ENCODE peak calls at places on chromosomes 16 and 17, in nine cellular contexts. One of them, this sample, is unnamed.

GRCh38 chr17:31627960-31628359 is 231.1 kb downstream of the COPRS start:
- DNase-seq in heart left ventricle: no peak
- DNase-seq in A549: no peak
- DNase-seq in right lobe of liver: no peak
- DNase-seq in tibial nerve: no peak
- DNase-seq in transverse colon: no peak
- DNase-seq in IMR-90: peak; percentile 95
- DNase-seq in HCT116: no peak
- DNase-seq in ovary: no peak
- DNase-seq in this sample: no peak

GRCh38 chr17:511833-512251 is 159.2 kb upstream of the RPH3AL start:
- DNase-seq in A549: no peak
- DNase-seq in HCT116: no peak
- DNase-seq in heart left ventricle: no peak
- DNase-seq in transverse colon: no peak
- DNase-seq in ovary: peak; percentile 28
- DNase-seq in tibial nerve: no peak
- DNase-seq in IMR-90: peak; percentile 6
- DNase-seq in right lobe of liver: no peak
- DNase-seq in this sample: no peak

GRCh38 chr17:48374650-48375230 is 55.3 kb downstream of the SKAP1 start:
- DNase-seq in transverse colon: peak; percentile 67
- DNase-seq in tibial nerve: peak; percentile 12
- DNase-seq in right lobe of liver: no peak
- DNase-seq in ovary: no peak
- DNase-seq in A549: peak; percentile 76
- DNase-seq in IMR-90: no peak
- DNase-seq in heart left ventricle: no peak
- DNase-seq in HCT116: peak; percentile 63
- DNase-seq in this sample: peak; percentile 42

GRCh38 chr16:65510241-65510640 is 388.4 kb upstream of the CDH11 start:
- DNase-seq in ovary: no peak
- DNase-seq in heart left ventricle: no peak
- DNase-seq in IMR-90: no peak
- DNase-seq in HCT116: no peak
- DNase-seq in right lobe of liver: no peak
- DNase-seq in tibial nerve: no peak
- DNase-seq in A549: no peak
- DNase-seq in transverse colon: no peak
- DNase-seq in this sample: no peak

GRCh38 chr17:78379134-78379497 is 667 bp downstream of the PGS1 start:
- DNase-seq in tibial nerve: no peak
- DNase-seq in IMR-90: peak; percentile 95
- DNase-seq in HCT116: no peak
- DNase-seq in A549: no peak
- DNase-seq in ovary: no peak
- DNase-seq in transverse colon: no peak
- DNase-seq in heart left ventricle: no peak
- DNase-seq in right lobe of liver: no peak
- DNase-seq in this sample: no peak

GRCh38 chr17:45332989-45333701 is 16.3 kb upstream of the MAP3K14 start:
- DNase-seq in ovary: peak; percentile 9
- DNase-seq in right lobe of liver: no peak
- DNase-seq in A549: no peak
- DNase-seq in tibial nerve: no peak
- DNase-seq in IMR-90: no peak
- DNase-seq in HCT116: no peak
- DNase-seq in transverse colon: peak; percentile 9
- DNase-seq in heart left ventricle: no peak
- DNase-seq in this sample: peak; percentile 31

GRCh38 chr17:80724723-80725388 is 180.2 kb downstream of the RPTOR start:
- DNase-seq in IMR-90: peak; percentile 68
- DNase-seq in tibial nerve: no peak
- DNase-seq in A549: peak; percentile 31
- DNase-seq in ovary: no peak
- DNase-seq in transverse colon: no peak
- DNase-seq in right lobe of liver: no peak
- DNase-seq in heart left ventricle: no peak
- DNase-seq in HCT116: peak; percentile 2
- DNase-seq in this sample: no peak

GRCh38 chr17:64277831-64278562 is 14.9 kb upstream of the TEX2 start:
- DNase-seq in tibial nerve: no peak
- DNase-seq in heart left ventricle: no peak
- DNase-seq in transverse colon: no peak
- DNase-seq in right lobe of liver: no peak
- DNase-seq in A549: no peak
- DNase-seq in IMR-90: peak; percentile 31
- DNase-seq in ovary: peak; percentile 30
- DNase-seq in HCT116: no peak
- DNase-seq in this sample: no peak

GRCh38 chr17:2120550-2121335 is 65.8 kb downstream of the HIC1 start:
- DNase-seq in A549: no peak
- DNase-seq in ovary: no peak
- DNase-seq in tibial nerve: no peak
- DNase-seq in heart left ventricle: no peak
- DNase-seq in right lobe of liver: no peak
- DNase-seq in transverse colon: no peak
- DNase-seq in HCT116: no peak
- DNase-seq in IMR-90: peak; percentile 37
- DNase-seq in this sample: no peak

GRCh38 chr17:4453821-4454591 is 20.3 kb downstream of the SPNS3 start:
- DNase-seq in HCT116: no peak
- DNase-seq in IMR-90: no peak
- DNase-seq in right lobe of liver: peak; percentile 46
- DNase-seq in tibial nerve: no peak
- DNase-seq in transverse colon: no peak
- DNase-seq in A549: no peak
- DNase-seq in heart left ventricle: no peak
- DNase-seq in ovary: no peak
- DNase-seq in this sample: no peak

GRCh38 chr17:38967290-38967738 is at the start of gene FBXO47:
- DNase-seq in ovary: peak; percentile 93
- DNase-seq in tibial nerve: peak; percentile 93
- DNase-seq in A549: peak; percentile 92
- DNase-seq in heart left ventricle: peak; percentile 96
- DNase-seq in transverse colon: peak; percentile 86
- DNase-seq in right lobe of liver: peak; percentile 87
- DNase-seq in IMR-90: peak; percentile 38
- DNase-seq in HCT116: no peak
- DNase-seq in this sample: peak; percentile 93
- TF ChIP-seq POLR2A in ovary: peak; percentile 37
- TF ChIP-seq POLR2A in tibial nerve: peak; percentile 9
- TF ChIP-seq POLR2A in A549: peak; percentile 61
- TF ChIP-seq POLR2A in heart left ventricle: no peak
- TF ChIP-seq POLR2A in transverse colon: peak; percentile 21
- TF ChIP-seq POLR2A in right lobe of liver: peak; percentile 40
- TF ChIP-seq POLR2A in IMR-90: no peak
- TF ChIP-seq POLR2A in HCT116: no peak
- TF ChIP-seq POLR2A in this sample: peak; percentile 70

DNA sequence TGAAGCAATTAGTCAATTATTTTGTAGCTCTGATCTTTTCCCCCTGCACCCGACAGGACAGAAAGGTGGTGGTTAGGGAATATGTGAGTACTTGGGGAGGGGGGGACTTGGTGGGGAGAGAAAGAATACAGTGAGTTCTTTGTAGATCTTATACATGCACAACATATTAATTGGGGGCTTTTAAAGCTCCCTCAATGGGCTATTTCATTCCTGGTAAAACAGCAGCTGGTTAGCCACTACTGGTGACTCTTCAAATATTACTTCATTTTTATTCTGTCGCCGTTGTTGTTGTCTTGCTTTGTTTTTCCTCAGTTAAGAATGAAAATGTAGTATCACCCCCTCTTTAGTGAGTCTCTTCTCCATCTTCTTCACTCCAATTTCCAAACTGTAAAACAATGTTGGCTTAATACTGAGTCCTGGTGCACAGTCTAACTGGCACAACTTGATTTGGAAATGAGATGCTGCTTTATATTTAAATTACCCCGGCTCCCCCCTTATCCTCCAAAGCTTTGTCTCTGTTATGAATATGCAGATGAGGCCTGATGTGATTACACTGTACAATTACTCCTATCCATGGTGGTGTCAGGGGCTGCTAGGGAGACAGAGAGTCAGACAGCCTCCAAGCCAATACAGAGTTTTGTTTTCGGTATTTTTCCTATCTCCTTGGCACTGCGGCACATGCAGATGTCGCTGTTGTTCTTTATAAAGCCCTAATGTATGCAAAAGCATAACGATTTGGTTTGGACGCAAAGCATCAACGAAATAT is 256.8 kb upstream of the PMFBP1 start:
- DNase-seq in heart left ventricle: no peak
- DNase-seq in A549: no peak
- DNase-seq in ovary: no peak
- DNase-seq in transverse colon: no peak
- DNase-seq in HCT116: no peak
- DNase-seq in tibial nerve: no peak
- DNase-seq in IMR-90: no peak
- DNase-seq in right lobe of liver: no peak
- DNase-seq in this sample: no peak
- TF ChIP-seq CTCF in heart left ventricle: no peak
- TF ChIP-seq CTCF in A549: no peak
- TF ChIP-seq CTCF in ovary: no peak
- TF ChIP-seq CTCF in transverse colon: no peak
- TF ChIP-seq CTCF in HCT116: no peak
- TF ChIP-seq CTCF in tibial nerve: no peak
- TF ChIP-seq CTCF in IMR-90: no peak
- TF ChIP-seq CTCF in right lobe of liver: no peak
- TF ChIP-seq CTCF in this sample: no peak

GRCh38 chr16:84613408-84614071 is 4.3 kb downstream of the COTL1 start:
- DNase-seq in IMR-90: no peak
- DNase-seq in HCT116: no peak
- DNase-seq in right lobe of liver: no peak
- DNase-seq in A549: no peak
- DNase-seq in transverse colon: no peak
- DNase-seq in ovary: no peak
- DNase-seq in heart left ventricle: no peak
- DNase-seq in tibial nerve: no peak
- DNase-seq in this sample: no peak

GRCh38 chr16:84617068-84617630 is 729 bp downstream of the COTL1 start:
- DNase-seq in right lobe of liver: peak; percentile 48
- DNase-seq in HCT116: no peak
- DNase-seq in IMR-90: no peak
- DNase-seq in A549: no peak
- DNase-seq in transverse colon: peak; percentile 59
- DNase-seq in tibial nerve: no peak
- DNase-seq in heart left ventricle: no peak
- DNase-seq in ovary: no peak
- DNase-seq in this sample: no peak

GRCh38 chr16:84616515-84616914 is 1.4 kb downstream of the COTL1 start:
- DNase-seq in heart left ventricle: no peak
- DNase-seq in transverse colon: peak; percentile 56
- DNase-seq in ovary: no peak
- DNase-seq in tibial nerve: no peak
- DNase-seq in HCT116: no peak
- DNase-seq in right lobe of liver: no peak
- DNase-seq in A549: no peak
- DNase-seq in IMR-90: no peak
- DNase-seq in this sample: no peak

GRCh38 chr16:84614075-84614474 is 3.8 kb downstream of the COTL1 start:
- DNase-seq in ovary: peak; percentile 47
- DNase-seq in heart left ventricle: no peak
- DNase-seq in right lobe of liver: no peak
- DNase-seq in tibial nerve: no peak
- DNase-seq in HCT116: no peak
- DNase-seq in IMR-90: peak; percentile 48
- DNase-seq in A549: no peak
- DNase-seq in transverse colon: no peak
- DNase-seq in this sample: no peak

DNA sequence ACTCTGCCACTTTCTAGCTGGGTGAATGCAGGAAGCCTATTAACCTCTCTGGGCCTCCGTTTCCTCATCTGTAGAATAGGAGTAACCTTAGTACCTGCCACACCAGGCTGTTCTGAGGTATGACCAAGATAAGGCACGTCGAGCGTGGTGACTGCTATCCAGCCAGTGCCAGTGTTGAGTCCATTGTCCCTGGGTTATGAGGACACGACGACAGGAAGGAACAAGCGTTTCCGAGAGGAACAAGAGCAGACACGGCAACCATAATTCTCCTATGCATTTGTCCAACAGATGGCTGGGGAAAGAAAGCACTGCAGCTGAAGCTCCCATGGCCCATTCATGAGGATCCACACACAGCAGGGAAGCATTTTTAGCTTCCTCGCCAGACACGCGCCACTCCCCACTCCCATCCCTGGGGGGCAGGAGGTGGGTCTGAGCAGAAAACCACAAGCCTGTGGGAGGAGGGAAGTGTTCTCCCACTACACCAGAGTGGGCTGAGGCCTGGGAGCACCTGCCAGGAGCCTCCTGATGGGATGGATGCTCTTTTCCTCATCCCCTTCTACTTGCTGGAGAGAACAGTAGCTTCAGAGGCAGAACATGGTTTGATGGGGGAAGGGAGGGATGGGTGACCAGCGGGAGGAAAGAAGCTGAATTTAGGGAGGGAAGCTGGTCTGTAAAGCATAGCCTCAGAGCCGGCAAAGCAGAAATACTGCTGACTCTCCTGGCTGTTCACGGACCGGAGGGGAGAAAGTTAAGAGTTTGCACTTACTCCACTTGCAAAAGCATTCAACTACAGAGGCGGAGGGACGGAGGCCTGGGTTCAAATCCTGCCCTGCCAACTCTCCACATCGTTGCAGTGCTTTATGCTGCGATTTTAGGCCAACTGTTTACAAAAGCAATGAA is 2.7 kb downstream of the COTL1 start:
- DNase-seq in A549: no peak
- DNase-seq in HCT116: no peak
- DNase-seq in tibial nerve: no peak
- DNase-seq in transverse colon: no peak
- DNase-seq in ovary: no peak
- DNase-seq in IMR-90: no peak
- DNase-seq in right lobe of liver: no peak
- DNase-seq in heart left ventricle: no peak
- DNase-seq in this sample: no peak
- TF ChIP-seq POLR2A in A549: no peak
- TF ChIP-seq POLR2A in HCT116: no peak
- TF ChIP-seq POLR2A in tibial nerve: no peak
- TF ChIP-seq POLR2A in transverse colon: no peak
- TF ChIP-seq POLR2A in ovary: no peak
- TF ChIP-seq POLR2A in IMR-90: peak; percentile 14
- TF ChIP-seq POLR2A in right lobe of liver: no peak
- TF ChIP-seq POLR2A in heart left ventricle: no peak
- TF ChIP-seq POLR2A in this sample: no peak

GRCh38 chr17:8121531-8122390 is 2.1 kb downstream of the HES7 start:
- DNase-seq in transverse colon: peak; percentile 67
- DNase-seq in ovary: peak; percentile 68
- DNase-seq in IMR-90: peak; percentile 55
- DNase-seq in heart left ventricle: peak; percentile 59
- DNase-seq in HCT116: peak; percentile 51
- DNase-seq in tibial nerve: peak; percentile 22
- DNase-seq in right lobe of liver: no peak
- DNase-seq in A549: peak; percentile 78
- DNase-seq in this sample: no peak
- TF ChIP-seq CTCF in transverse colon: no peak
- TF ChIP-seq CTCF in ovary: peak; percentile 35
- TF ChIP-seq CTCF in IMR-90: peak; percentile 62
- TF ChIP-seq CTCF in heart left ventricle: peak; percentile 56
- TF ChIP-seq CTCF in HCT116: peak; percentile 59
- TF ChIP-seq CTCF in tibial nerve: peak; percentile 56
- TF ChIP-seq CTCF in right lobe of liver: peak; percentile 19
- TF ChIP-seq CTCF in A549: peak; percentile 92
- TF ChIP-seq CTCF in this sample: peak; percentile 18

This sample was measured in body of pancreas.